ENCODE peak calls at places on chromosome 12, in six cellular contexts. L, H, V, F, R and J are unnamed samples.
A peak's percentile ranks its signal among the peaks of the same experiment; 100 is the strongest.

GRCh38 chr12:18700254-18700653 is 37.6 kb downstream of the PLCZ1 start:
- DNase-seq in L (peak; percentile 44), H (peak; percentile 38), V (no peak), F (no peak), R (no peak), J (peak; percentile 96)

GRCh38 chr12:56165369-56165768 is 7.2 kb downstream of the MYL6 start:
- DNase-seq in L (no peak), H (no peak), V (no peak), F (no peak), R (no peak), J (no peak)

GRCh38 chr12:121346747-121347146 is 5.5 kb downstream of the ANAPC5 start:
- DNase-seq in L (no peak), H (no peak), V (no peak), F (no peak), R (no peak), J (no peak)

GRCh38 chr12:106369624-106370346 is 12.2 kb downstream of the POLR3B start:
- DNase-seq in L (peak; percentile 88), H (no peak), V (no peak), F (no peak), R (no peak), J (peak; percentile 88)

GRCh38 chr12:108403952-108404351 is 64.8 kb upstream of the CMKLR1 start:
- DNase-seq in L (no peak), H (peak; percentile 31), V (no peak), F (no peak), R (no peak), J (no peak)

GRCh38 chr12:54341343-54341742 is 16.4 kb downstream of the COPZ1 start:
- DNase-seq in L (no peak), H (no peak), V (no peak), F (no peak), R (peak; percentile 65), J (no peak)

GRCh38 chr12:99498756-99499155 is 148.8 kb upstream of the GARIN6 start:
- DNase-seq in L (peak; percentile 32), H (peak; percentile 94), V (no peak), F (peak; percentile 27), R (no peak), J (peak; percentile 42)

GRCh38 chr12:92505373-92506340 is 197.1 kb upstream of the PLEKHG7 start:
- DNase-seq in L (peak; percentile 57), H (peak; percentile 19), V (no peak), F (no peak), R (peak; percentile 43), J (peak; percentile 50)

GRCh38 chr12:74415633-74416032 is 122.0 kb upstream of the ATXN7L3B start:
- DNase-seq in L (peak; percentile 44), H (peak; percentile 57), V (no peak), F (no peak), R (peak; percentile 6), J (peak; percentile 17)

GRCh38 chr12:123822804-123823203 is 60.7 kb downstream of the DNAH10 start:
- DNase-seq in L (no peak), H (no peak), V (no peak), F (no peak), R (no peak), J (no peak)

GRCh38 chr12:106428379-106428778 is 70.8 kb downstream of the POLR3B start:
- DNase-seq in L (no peak), H (no peak), V (no peak), F (no peak), R (no peak), J (peak; percentile 52)

GRCh38 chr12:76284816-76285750 is 63.1 kb downstream of the BBS10 start:
- DNase-seq in L (peak; percentile 70), H (no peak), V (no peak), F (peak; percentile 43), R (no peak), J (peak; percentile 73)

GRCh38 chr12:124898200-124898950 is 16.1 kb downstream of the UBC start:
- DNase-seq in L (peak; percentile 43), H (peak; percentile 75), V (peak; percentile 87), F (peak; percentile 68), R (no peak), J (no peak)

GRCh38 chr12:103556890-103557667 is 30.0 kb upstream of the STAB2 start:
- DNase-seq in L (no peak), H (no peak), V (no peak), F (no peak), R (no peak), J (no peak)

GRCh38 chr12:69952890-69953289 is 127.9 kb downstream of the MYRFL start:
- DNase-seq in L (no peak), H (no peak), V (no peak), F (no peak), R (no peak), J (no peak)

GRCh38 chr12:54390668-54391551 is 6.4 kb upstream of the ZNF385A start:
- DNase-seq in L (no peak), H (peak; percentile 86), V (peak; percentile 89), F (peak; percentile 94), R (no peak), J (no peak)

GRCh38 chr12:13661005-13661887 is 320.2 kb downstream of the GRIN2B start:
- DNase-seq in L (peak; percentile 2), H (peak; percentile 74), V (peak; percentile 63), F (peak; percentile 71), R (peak; percentile 51), J (peak; percentile 47)

GRCh38 chr12:13417516-13417915 is 221.0 kb downstream of the EMP1 start:
- DNase-seq in L (no peak), H (no peak), V (no peak), F (no peak), R (no peak), J (no peak)

GRCh38 chr12:92107621-92108131 is 38.0 kb downstream of the BTG1 start:
- DNase-seq in L (peak; percentile 21), H (peak; percentile 42), V (no peak), F (peak; percentile 41), R (peak; percentile 27), J (no peak)

GRCh38 chr12:50569321-50569720 is 64.5 kb downstream of the DIP2B start:
- DNase-seq in L (no peak), H (peak; percentile 40), V (no peak), F (no peak), R (no peak), J (no peak)

GRCh38 chr12:30996255-30996654 is 69.7 kb downstream of the TSPAN11 start:
- DNase-seq in L (peak; percentile 87), H (peak; percentile 34), V (no peak), F (no peak), R (no peak), J (peak; percentile 76)

GRCh38 chr12:16756833-16757552 is 151.0 kb upstream of the LMO3 start:
- DNase-seq in L (no peak), H (peak; percentile 7), V (no peak), F (no peak), R (peak; percentile 31), J (no peak)

GRCh38 chr12:106766393-106766826 is 8.1 kb upstream of the RIC8B start:
- DNase-seq in L (peak; percentile 22), H (no peak), V (no peak), F (no peak), R (no peak), J (no peak)

GRCh38 chr12:13362260-13362841 is 165.8 kb downstream of the EMP1 start:
- DNase-seq in L (peak; percentile 42), H (peak; percentile 86), V (peak; percentile 84), F (peak; percentile 92), R (peak; percentile 39), J (peak; percentile 5)

GRCh38 chr12:52691076-52691764 is 11.0 kb upstream of the KRT1 start:
- DNase-seq in L (no peak), H (no peak), V (peak; percentile 68), F (peak; percentile 54), R (no peak), J (no peak)

GRCh38 chr12:117662620-117663395 is 301.4 kb upstream of the NOS1 start:
- DNase-seq in L (no peak), H (no peak), V (no peak), F (no peak), R (no peak), J (no peak)

GRCh38 chr12:131133994-131134393 is 180.3 kb downstream of the ADGRD1 start:
- DNase-seq in L (no peak), H (no peak), V (no peak), F (peak; percentile 8), R (no peak), J (no peak)

DNA sequence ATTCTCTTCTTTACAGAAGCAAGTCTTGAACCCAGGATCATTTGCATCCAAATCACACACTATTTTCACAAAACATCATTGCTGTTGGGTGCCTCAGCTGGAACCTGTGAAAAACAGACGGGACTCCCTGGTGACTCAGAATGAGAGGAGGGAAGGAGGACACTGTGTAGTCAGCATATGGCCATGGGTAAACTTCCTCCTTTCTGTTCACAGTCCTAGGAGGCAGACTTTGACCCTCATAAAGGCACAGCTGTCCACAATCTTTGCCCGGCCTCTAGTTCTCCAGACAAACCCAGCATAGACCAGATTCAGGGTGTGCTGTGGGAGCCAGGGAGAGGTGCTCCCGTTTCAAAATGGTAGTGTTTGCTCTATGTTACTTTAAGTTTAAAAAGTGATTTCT is 62.0 kb downstream of the DYRK2 start:
- DNase-seq in L (peak; percentile 66), H (no peak), V (no peak), F (no peak), R (no peak), J (peak; percentile 62)
- H3K4me2 ChIP-seq in L (no peak overlapping the region), H (no peak overlapping the region), V (no peak overlapping the region), F (no peak overlapping the region), R (no peak overlapping the region), J (no peak overlapping the region)

DNA sequence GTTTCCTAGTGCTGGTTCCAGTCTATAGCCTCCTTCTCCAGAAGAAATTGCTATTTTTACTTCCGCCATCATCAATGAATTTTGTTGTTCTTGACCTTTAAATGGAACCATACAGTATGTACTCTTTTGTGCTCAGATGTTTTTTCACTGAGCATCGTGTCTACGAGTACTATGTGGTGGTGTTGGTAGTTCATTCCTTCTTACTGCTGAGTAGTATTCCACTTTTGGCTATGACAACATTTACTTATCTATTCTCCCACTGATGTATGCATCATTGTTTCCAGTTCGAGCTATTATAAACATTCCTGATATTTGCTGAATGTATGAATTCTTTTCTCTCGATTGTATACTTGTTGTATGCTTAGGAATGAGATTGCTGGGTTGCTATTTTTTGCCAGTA is 28.6 kb downstream of the SLC2A14 start:
- DNase-seq in L (peak; percentile 71), H (no peak), V (no peak), F (no peak), R (no peak), J (peak; percentile 63)
- H3K27me3 ChIP-seq in L (no peaks in the 10 kb centered on the region), H (no peaks in the 10 kb centered on the region), V (no peaks in the 10 kb centered on the region), F (no peaks in the 10 kb centered on the region), R (no peaks in the 10 kb centered on the region), J (no peaks in the 10 kb centered on the region)

GRCh38 chr12:1885082-1885596 is 33.3 kb downstream of the CACNA2D4 start:
- DNase-seq in L (no peak), H (no peak), V (peak; percentile 23), F (no peak), R (no peak), J (no peak)
- H2BK15ac ChIP-seq in L (no peak overlapping the region), H (no peak overlapping the region), V (no peak overlapping the region), F (no peak overlapping the region), R (no peak overlapping the region), J (no peak overlapping the region)

DNA sequence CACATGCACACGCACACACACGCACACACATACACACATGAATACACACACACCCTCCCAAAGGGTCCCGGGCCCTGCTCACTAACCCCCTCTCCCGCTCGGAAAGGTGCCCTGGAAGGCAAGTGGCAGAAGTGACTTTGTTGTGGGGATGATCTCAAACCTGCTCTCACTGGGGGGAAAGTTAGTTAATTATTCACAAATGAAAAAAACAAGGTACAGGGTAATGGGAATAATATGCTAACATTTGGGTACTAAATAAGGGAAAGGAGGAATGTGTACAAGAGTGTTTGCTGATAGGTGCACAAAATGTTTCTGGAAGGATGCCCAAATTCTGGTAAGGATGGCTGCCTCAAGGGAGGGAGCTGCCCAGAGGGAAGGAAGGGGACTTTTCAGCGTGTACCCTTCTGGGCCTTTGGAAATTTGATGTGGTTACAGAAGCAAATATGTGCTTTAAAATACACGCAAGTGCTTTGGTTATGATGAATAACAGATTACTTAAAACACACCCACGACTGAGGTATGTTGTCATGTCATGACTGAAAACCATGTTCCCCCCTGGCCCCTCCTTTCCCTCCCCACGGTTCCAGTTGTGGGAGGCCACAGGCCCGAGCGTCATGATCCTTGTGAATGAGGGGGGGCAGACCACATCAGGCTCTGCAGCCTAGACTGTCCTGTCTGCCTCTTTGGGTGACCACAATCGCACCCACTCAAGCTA is 43.3 kb upstream of the PLEKHG6 start:
- DNase-seq in L (no peak), H (no peak), V (no peak), F (no peak), R (no peak), J (peak; percentile 75)
- H3K4me2 ChIP-seq in L (peak overlapping the region; percentile 14), H (no peak overlapping the region), V (peak overlapping the region; percentile 13), F (no peak overlapping the region), R (no peak overlapping the region), J (no peak overlapping the region)